ENCODE peak calls at places on chromosomes 4 and X, in eight cellular contexts. G, R, N, S, J, W, I and T are unnamed samples.
A peak's percentile ranks its signal among the peaks of the same experiment; 100 is the strongest.

GRCh38 chr4:17414392-17414791 is 97.5 kb downstream of the QDPR start:
- DNase-seq in G (no peak), N (no peak), R (no peak), W (no peak), S (no peak), J (no peak), I (no peak), T (no peak)

GRCh38 chr4:41209187-41209586 is 5.2 kb downstream of the APBB2 start:
- DNase-seq in W (no peak), G (no peak), N (no peak), J (no peak), R (no peak), I (no peak), S (no peak), T (no peak)

GRCh38 chrX:117834076-117834475 is 282.5 kb downstream of the KLHL13 start:
- DNase-seq in S (no peak), W (no peak), I (no peak), J (no peak), G (no peak), N (no peak), R (no peak), T (no peak)

GRCh38 chr4:168248311-168248710 is 70.2 kb downstream of the DDX60 start:
- DNase-seq in R (no peak), I (no peak), G (no peak), N (no peak), W (no peak), J (no peak), S (no peak), T (no peak)

GRCh38 chr4:159685406-159686092 is 582.7 kb downstream of the RAPGEF2 start:
- DNase-seq in I (no peak), G (no peak), W (no peak), R (no peak), N (peak; percentile 82), J (no peak), S (no peak), T (no peak)

GRCh38 chrX:20066968-20067708 is 49.6 kb downstream of the MAP7D2 start:
- DNase-seq in R (peak; percentile 30), J (no peak), G (peak; percentile 12), S (no peak), N (peak; percentile 41), W (peak; percentile 30), I (no peak), T (no peak)

GRCh38 chrX:12984629-12985303 is 9.9 kb downstream of the TMSB4X start:
- DNase-seq in J (no peak), G (no peak), R (no peak), S (no peak), I (no peak), W (no peak), N (peak; percentile 73), T (no peak)

GRCh38 chr4:86720508-86721068 is 126.5 kb downstream of the PTPN13 start:
- DNase-seq in S (no peak), J (no peak), R (peak; percentile 1), W (no peak), G (no peak), N (peak; percentile 3), I (no peak), T (no peak)

GRCh38 chr4:55354648-55355047 is 8.6 kb downstream of the SRD5A3 start:
- DNase-seq in R (no peak), S (no peak), I (no peak), G (no peak), W (no peak), N (no peak), J (no peak), T (no peak)

GRCh38 chrX:130984782-130985181 is 73.4 kb upstream of the ARHGAP36 start:
- DNase-seq in G (no peak), W (no peak), N (no peak), S (no peak), J (no peak), R (no peak), I (no peak), T (no peak)

GRCh38 chr4:142566243-142566642 is 279.9 kb downstream of the INPP4B start:
- DNase-seq in R (no peak), N (no peak), W (no peak), J (no peak), I (no peak), S (no peak), G (no peak), T (no peak)

GRCh38 chr4:183601381-183601780 is 57.6 kb downstream of the RWDD4 start:
- DNase-seq in S (no peak), J (no peak), N (no peak), W (no peak), I (no peak), G (no peak), R (no peak), T (no peak)

GRCh38 chr4:66294626-66295025 is 624.3 kb upstream of the EPHA5 start:
- DNase-seq in S (no peak), W (no peak), J (no peak), G (no peak), R (no peak), N (peak; percentile 51), I (no peak), T (no peak)

GRCh38 chr4:113635739-113636437 is 125.7 kb downstream of the CAMK2D start:
- DNase-seq in N (peak; percentile 68), I (no peak), R (peak; percentile 45), S (no peak), W (no peak), J (no peak), G (no peak), T (peak; percentile 23)

GRCh38 chrX:46967547-46967946 is 55.3 kb downstream of the JADE3 start:
- DNase-seq in N (no peak), J (no peak), W (no peak), R (no peak), S (no peak), G (no peak), I (peak; percentile 56), T (no peak)

GRCh38 chrX:9957743-9958142 is 9.4 kb upstream of the CLDN34 start:
- DNase-seq in W (no peak), S (no peak), J (no peak), R (no peak), N (no peak), I (no peak), G (no peak), T (no peak)
- TF ChIP-seq CTCF in W (no peak), S (no peak), J (no peak), R (no peak), N (no peak), I (no peak), G (no peak), T (no peak)

DNA sequence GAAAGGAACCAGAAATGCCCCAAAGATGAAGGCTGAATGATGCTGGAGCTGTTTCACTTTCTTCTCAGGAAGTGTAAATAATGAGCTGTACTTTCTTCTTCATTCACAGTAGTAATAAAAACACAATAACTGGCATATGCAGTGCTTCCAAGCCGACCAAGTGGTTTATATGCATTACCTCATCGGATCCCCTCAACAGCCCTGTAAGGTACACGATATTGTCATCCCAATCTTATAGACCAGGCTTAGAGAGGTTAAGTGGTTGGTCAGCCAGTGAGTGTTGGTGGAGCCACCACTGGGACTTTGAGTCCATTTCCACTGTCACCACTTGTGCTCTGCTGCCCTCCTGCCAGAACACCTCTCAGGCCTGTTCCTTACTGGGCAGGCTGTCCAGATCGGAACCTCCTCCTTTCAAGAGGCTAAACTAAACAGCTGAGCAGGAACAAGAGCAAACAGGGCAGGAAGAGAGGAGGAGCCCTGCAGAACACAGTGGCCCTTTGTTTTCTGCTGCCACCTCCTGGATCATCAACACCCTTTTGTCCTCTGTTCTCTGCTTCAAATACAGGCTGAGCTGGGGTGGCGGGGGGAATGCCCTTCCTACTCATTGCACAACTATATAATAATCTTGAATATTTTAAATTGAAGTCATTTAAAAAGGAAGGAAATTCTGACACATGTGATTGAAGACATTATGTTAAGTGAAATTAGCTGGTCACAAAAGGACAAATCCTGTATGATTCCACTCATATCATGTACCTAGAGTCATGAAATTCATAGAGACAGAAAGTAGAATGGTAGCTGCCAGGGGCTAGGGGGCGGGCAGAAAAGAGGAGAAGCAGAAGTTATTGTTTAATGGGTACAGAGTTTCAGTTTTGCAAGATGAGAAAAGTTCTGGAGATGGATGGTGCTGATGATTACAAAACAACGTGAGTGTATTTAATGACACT is 112.5 kb upstream of the ATP6AP2 start:
- DNase-seq in J (peak; percentile 8), W (peak; percentile 2), I (peak; percentile 47), N (no peak), S (peak; percentile 16), R (no peak), G (no peak), T (no peak)
- TF ChIP-seq CTCF in J (peak; percentile 19), W (peak; percentile 57), I (peak; percentile 60), N (peak; percentile 35), S (no peak), R (peak; percentile 8), G (no peak), T (peak; percentile 38)

GRCh38 chr4:166600264-166600663 is 634.0 kb downstream of the SPOCK3 start:
- DNase-seq in R (no peak), S (no peak), J (no peak), N (no peak), I (no peak), G (no peak), W (no peak), T (no peak)

DNA sequence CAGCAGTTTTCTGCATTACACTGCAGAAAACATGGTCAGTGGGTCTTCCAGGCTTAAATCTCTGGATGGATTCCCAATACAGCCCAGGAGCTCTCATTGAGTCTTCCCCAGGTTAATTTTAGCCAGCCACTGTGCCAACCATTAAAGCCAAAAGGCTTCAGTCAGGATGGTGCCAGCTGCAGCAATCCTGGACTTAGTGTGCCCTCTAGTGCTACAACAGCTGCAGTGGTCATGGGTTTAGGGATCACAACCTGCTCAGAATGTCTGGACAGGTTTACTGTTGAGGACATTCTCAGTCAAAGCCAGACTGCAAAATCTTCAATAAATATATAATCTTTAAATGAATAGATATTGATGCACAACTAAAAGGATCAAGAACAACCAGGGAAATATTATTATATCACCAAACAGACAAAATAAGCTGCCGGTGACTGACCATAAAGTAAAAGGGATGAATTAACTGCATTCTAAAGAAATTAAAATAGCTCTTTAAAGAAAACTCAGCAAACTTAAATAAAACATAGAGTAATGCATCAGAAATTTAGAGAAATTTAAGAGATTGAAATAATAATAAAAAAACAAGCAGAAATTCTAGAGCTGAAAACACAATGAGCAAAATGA is 639.9 kb downstream of the SPOCK3 start:
- DNase-seq in S (peak; percentile 70), R (peak; percentile 43), W (peak; percentile 10), J (no peak), I (peak; percentile 13), G (peak; percentile 6), N (peak; percentile 38), T (no peak)
- TF ChIP-seq CTCF in S (peak; percentile 61), R (peak; percentile 72), W (peak; percentile 58), J (no peak), I (peak; percentile 73), G (peak; percentile 55), N (peak; percentile 90), T (peak; percentile 47)

GRCh38 chrX:71867680-71868079 is 43.0 kb upstream of the NHSL2 start:
- DNase-seq in N (no peak), J (no peak), S (no peak), R (no peak), I (no peak), W (no peak), G (no peak), T (no peak)

GRCh38 chrX:71872542-71873458 is 37.8 kb upstream of the NHSL2 start:
- DNase-seq in I (no peak), N (no peak), G (no peak), S (no peak), W (no peak), R (no peak), J (no peak), T (no peak)

GRCh38 chrX:71871367-71871766 is 39.3 kb upstream of the NHSL2 start:
- DNase-seq in N (peak; percentile 49), S (no peak), J (no peak), W (no peak), R (no peak), I (no peak), G (no peak), T (peak; percentile 17)

GRCh38 chrX:71873459-71873833 is 37.2 kb upstream of the NHSL2 start:
- DNase-seq in I (no peak), W (no peak), S (no peak), R (no peak), J (no peak), G (no peak), N (no peak), T (no peak)

GRCh38 chrX:71870337-71871098 is 40.1 kb upstream of the NHSL2 start:
- DNase-seq in R (peak; percentile 0), J (no peak), N (no peak), I (no peak), W (no peak), S (peak; percentile 60), G (peak; percentile 3), T (no peak)
- TF ChIP-seq CTCF in R (no peak), J (no peak), N (peak; percentile 39), I (peak; percentile 7), W (peak; percentile 71), S (peak; percentile 19), G (peak; percentile 29), T (peak; percentile 33)